ENCODE peak calls at places on chromosomes 1 and 21, in seven cellular contexts. F is pons; J is choroid plexus epithelial cell; W is retina; X is endodermal cell; Y is stimulated activated CD4-positive, alpha-beta T cell treated with anti-CD3 and anti-CD28 coated beads, Interleukin-2, amount 100 ng/mL, for 24 hours; U is left cardiac atrium. R is an unnamed sample.
A peak's percentile ranks its signal among the peaks of the same experiment; 100 is the strongest.

GRCh38 chr1:118987431-118988185 is 535 bp downstream of the TBX15 start:
- DNase-seq in F (no peak), J (peak; percentile 84), W (peak; percentile 86), X (peak; percentile 89), Y (no peak), U (no peak), R (no peak)

GRCh38 chr1:23636009-23636408 is 55.6 kb upstream of the RPL11 start:
- DNase-seq in F (no peak), J (no peak), W (no peak), X (no peak), Y (no peak), U (no peak), R (no peak)

GRCh38 chr1:38047603-38048146 is 1.1 kb upstream of the POU3F1 start:
- DNase-seq in F (no peak), J (no peak), W (peak; percentile 86), X (peak; percentile 89), Y (no peak), U (no peak), R (no peak)

GRCh38 chr1:64295566-64295965 is 92.1 kb downstream of the UBE2U start:
- DNase-seq in F (no peak), J (no peak), W (no peak), X (no peak), Y (no peak), U (no peak), R (no peak)

GRCh38 chr1:79749607-79750006 is 743.1 kb upstream of the ADGRL4 start:
- DNase-seq in F (no peak), J (no peak), W (no peak), X (no peak), Y (no peak), U (no peak), R (no peak)

GRCh38 chr1:21149862-21150432 is 26.8 kb downstream of the EIF4G3 start:
- DNase-seq in F (peak; percentile 51), J (peak; percentile 92), W (no peak), X (peak; percentile 53), Y (no peak), U (no peak), R (no peak)

GRCh38 chr1:93591833-93592635 is 89.6 kb downstream of the BCAR3 start:
- DNase-seq in F (no peak), J (no peak), W (peak; percentile 67), X (no peak), Y (no peak), U (no peak), R (no peak)

GRCh38 chr1:47411441-47411840 is 4.6 kb upstream of the FOXE3 start:
- DNase-seq in F (no peak), J (peak; percentile 47), W (no peak), X (no peak), Y (no peak), U (no peak), R (no peak)

GRCh38 chr1:228989992-228990827 is 254.9 kb downstream of the RHOU start:
- DNase-seq in F (peak; percentile 89), J (peak; percentile 36), W (no peak), X (peak; percentile 62), Y (no peak), U (peak; percentile 78), R (no peak)

GRCh38 chr1:3763351-3764125 is 9.0 kb upstream of the SMIM1 start:
- DNase-seq in F (no peak), J (no peak), W (peak; percentile 28), X (no peak), Y (no peak), U (no peak), R (no peak)

GRCh38 chr1:65230741-65231439 is 78.5 kb upstream of the DNAJC6 start:
- DNase-seq in F (no peak), J (no peak), W (no peak), X (no peak), Y (no peak), U (no peak), R (no peak)

GRCh38 chr1:217747156-217747769 is 116.1 kb downstream of the SPATA17 start:
- DNase-seq in F (peak; percentile 44), J (peak; percentile 66), W (no peak), X (no peak), Y (no peak), U (no peak), R (no peak)

GRCh38 chr21:35775778-35776515 is 284.4 kb downstream of the SETD4 start:
- DNase-seq in F (no peak), J (no peak), W (no peak), X (no peak), Y (no peak), U (no peak), R (no peak)

GRCh38 chr1:157369808-157370521 is 182.3 kb downstream of the FCRL5 start:
- DNase-seq in F (peak; percentile 67), J (peak; percentile 71), W (peak; percentile 54), X (peak; percentile 90), Y (peak; percentile 42), U (no peak), R (peak; percentile 20)

GRCh38 chr1:220271706-220272046 is 577 bp downstream of the RAB3GAP2 start:
- DNase-seq in F (no peak), J (peak; percentile 43), W (no peak), X (no peak), Y (peak; percentile 32), U (peak; percentile 28), R (no peak)

GRCh38 chr1:215863796-215864195 is 296.7 kb downstream of the KCTD3 start:
- DNase-seq in F (no peak), J (no peak), W (no peak), X (no peak), Y (no peak), U (no peak), R (no peak)

GRCh38 chr1:20143318-20143717 is 4.2 kb downstream of the PLA2G2F start:
- DNase-seq in F (no peak), J (no peak), W (no peak), X (no peak), Y (no peak), U (no peak), R (no peak)

GRCh38 chr1:82386365-82387069 is 585.8 kb downstream of the ADGRL2 start:
- DNase-seq in F (no peak), J (no peak), W (peak; percentile 37), X (no peak), Y (no peak), U (no peak), R (no peak)

GRCh38 chr1:96464991-96465875 is 256.4 kb upstream of the PTBP2 start:
- DNase-seq in F (no peak), J (peak; percentile 32), W (peak; percentile 26), X (no peak), Y (no peak), U (peak; percentile 20), R (no peak)

GRCh38 chr1:101382135-101382534 is 145.3 kb downstream of the S1PR1 start:
- DNase-seq in F (no peak), J (no peak), W (no peak), X (peak; percentile 82), Y (no peak), U (no peak), R (no peak)

GRCh38 chr21:33007747-33008146 is 18.0 kb upstream of the OLIG2 start:
- DNase-seq in F (no peak), J (no peak), W (no peak), X (no peak), Y (no peak), U (no peak), R (no peak)

GRCh38 chr1:176567190-176567794 is 104.3 kb downstream of the PAPPA2 start:
- DNase-seq in F (no peak), J (peak; percentile 6), W (no peak), X (no peak), Y (no peak), U (no peak), R (no peak)

GRCh38 chr1:157199421-157199755 is 61.2 kb upstream of the ETV3 start:
- DNase-seq in F (no peak), J (peak; percentile 25), W (no peak), X (peak; percentile 40), Y (no peak), U (no peak), R (no peak)

R was measured in activated T-helper 2 cell treated with anti-CD3 and anti-CD28 coated beads, Interferon-gamma antibody, Interleukin-2, Interleukin-4, amounts not matched to agents 10 μg/mL and 5 μg/mL and 100 μg/mL, durations not matched to agents 14 hours and 24 hours and 36 hours.